ENCODE peak calls at places on chromosome 17, in six cellular contexts. C is right atrium auricular region, X is neuronal stem cell, D is cardiac muscle cell, N is heart left ventricle, V is RWPE2. E is an unnamed sample. For H3K4me1 and H3K36me3, the result is how much of the 10 kb centered on the place peaks cover.

GRCh38 chr17:58415371-58416055 is 1.8 kb downstream of the RNF43 start:
- DNase-seq in C (no peak), X (no peak), D (no peak), N (no peak), V (no peak), E (peak)

GRCh38 chr17:57097832-57098421 is 12.9 kb downstream of the AKAP1 start:
- DNase-seq in C (no peak), X (no peak), D (peak), N (peak), V (no peak), E (peak)

GRCh38 chr17:41322264-41322902 is 6.9 kb upstream of the KRTAP17-1 start:
- DNase-seq in C (no peak), X (peak), D (peak), N (no peak), V (no peak), E (no peak)

GRCh38 chr17:18975597-18975996 is 23.6 kb downstream of the SLC5A10 start:
- DNase-seq in C (no peak), X (no peak), D (no peak), N (no peak), V (no peak), E (no peak)

GRCh38 chr17:60622961-60623360 is 23.0 kb downstream of the PPM1D start:
- DNase-seq in C (no peak), X (no peak), D (no peak), N (no peak), V (no peak), E (no peak)

GRCh38 chr17:55098765-55099164 is 130.2 kb downstream of the STXBP4 start:
- DNase-seq in C (no peak), X (no peak), D (no peak), N (no peak), V (no peak), E (no peak)

GRCh38 chr17:16583781-16584180 is 14.8 kb upstream of the ZNF287 start:
- DNase-seq in C (no peak), X (no peak), D (no peak), N (no peak), V (no peak), E (no peak)

GRCh38 chr17:18157354-18157985 is 26.2 kb upstream of the ALKBH5 start:
- DNase-seq in C (no peak), X (no peak), D (no peak), N (no peak), V (no peak), E (no peak)

GRCh38 chr17:28549274-28550132 is 2.9 kb downstream of the UNC119 start:
- DNase-seq in C (no peak), X (no peak), D (no peak), N (no peak), V (no peak), E (peak)

GRCh38 chr17:38724337-38724988 is 5.7 kb upstream of the CISD3 start:
- DNase-seq in C (no peak), X (no peak), D (no peak), N (peak), V (no peak), E (peak)

GRCh38 chr17:70100983-70101382 is 26.0 kb downstream of the KCNJ16 start:
- DNase-seq in C (no peak), X (no peak), D (no peak), N (no peak), V (no peak), E (no peak)

GRCh38 chr17:15944720-15945492 is at the start of gene ADORA2B:
- DNase-seq in C (peak), X (peak), D (peak), N (peak), V (no peak), E (peak)

GRCh38 chr17:44223574-44224046 is 4.1 kb upstream of the UBTF start:
- DNase-seq in C (no peak), X (no peak), D (peak), N (peak), V (peak), E (peak)

GRCh38 chr17:307741-308507 is 44.7 kb downstream of the RPH3AL start:
- DNase-seq in C (no peak), X (no peak), D (peak), N (no peak), V (peak), E (peak)

GRCh38 chr17:38871992-38872605 is 2.2 kb downstream of the LASP1 start:
- DNase-seq in C (peak), X (no peak), D (no peak), N (no peak), V (no peak), E (no peak)

GRCh38 chr17:142102-142661 is 4.8 kb downstream of the SCGB1C2 start:
- DNase-seq in C (peak), X (no peak), D (peak), N (peak), V (peak), E (peak)

GRCh38 chr17:32152130-32152529 is 9.8 kb downstream of the RHOT1 start:
- DNase-seq in C (no peak), X (no peak), D (no peak), N (no peak), V (no peak), E (peak)

GRCh38 chr17:9053406-9053805 is 32.1 kb downstream of the NTN1 start:
- DNase-seq in C (no peak), X (no peak), D (no peak), N (no peak), V (no peak), E (no peak)

GRCh38 chr17:66272699-66273390 is 29.6 kb upstream of the PRKCA start:
- DNase-seq in C (no peak), X (no peak), D (peak), N (no peak), V (no peak), E (no peak)

GRCh38 chr17:38572665-38573365 is 32.9 kb downstream of the SRCIN1 start:
- DNase-seq in C (no peak), X (peak), D (no peak), N (no peak), V (no peak), E (no peak)

GRCh38 chr17:72460711-72461110 is 339.9 kb downstream of the SOX9 start:
- DNase-seq in C (no peak), X (no peak), D (no peak), N (no peak), V (no peak), E (no peak)

GRCh38 chr17:67441052-67441738 is 64.1 kb downstream of the PITPNC1 start:
- DNase-seq in C (no peak), X (peak), D (peak), N (no peak), V (no peak), E (no peak)

GRCh38 chr17:45108595-45109521 is 23.5 kb downstream of the PLCD3 start:
- DNase-seq in C (no peak), X (no peak), D (no peak), N (no peak), V (no peak), E (no peak)

GRCh38 chr17:45828171-45829133 is 16.2 kb upstream of the SPPL2C start:
- DNase-seq in C (no peak), X (no peak), D (no peak), N (no peak), V (no peak), E (no peak)

GRCh38 chr17:56640116-56640515 is 46.6 kb downstream of the NOG start:
- DNase-seq in C (no peak), X (no peak), D (no peak), N (no peak), V (no peak), E (no peak)

GRCh38 chr17:15406081-15406480 is 61.3 kb downstream of the CDRT4 start:
- DNase-seq in C (no peak), X (no peak), D (peak), N (no peak), V (no peak), E (no peak)

GRCh38 chr17:78779848-78780247 is 2.2 kb downstream of the CYTH1 start:
- DNase-seq in C (no peak), X (no peak), D (no peak), N (no peak), V (no peak), E (no peak)

GRCh38 chr17:48505788-48506187 is 25.0 kb downstream of the HOXB1 start:
- DNase-seq in C (no peak), X (no peak), D (peak), N (no peak), V (no peak), E (no peak)

GRCh38 chr17:35729405-35729833 is 2.0 kb upstream of the RASL10B start:
- DNase-seq in C (no peak), X (no peak), D (no peak), N (no peak), V (no peak), E (no peak)

GRCh38 chr17:79655672-79656290 is 44.9 kb upstream of the RBFOX3 start:
- DNase-seq in C (no peak), X (no peak), D (no peak), N (no peak), V (no peak), E (no peak)

GRCh38 chr17:31171711-31172110 is 76.9 kb downstream of the NF1 start:
- DNase-seq in C (no peak), X (no peak), D (no peak), N (no peak), V (no peak), E (no peak)

GRCh38 chr17:47989700-47990099 is 18.8 kb downstream of the CDK5RAP3 start:
- DNase-seq in C (no peak), X (no peak), D (no peak), N (no peak), V (no peak), E (no peak)

GRCh38 chr17:56678249-56679144 is 85.0 kb downstream of the NOG start:
- DNase-seq in C (no peak), X (peak), D (no peak), N (no peak), V (no peak), E (no peak)

GRCh38 chr17:64607862-64608565 is 54.1 kb downstream of the SMURF2 start:
- DNase-seq in C (no peak), X (no peak), D (no peak), N (no peak), V (no peak), E (no peak)

GRCh38 chr17:55038291-55038690 is 69.7 kb downstream of the STXBP4 start:
- DNase-seq in C (no peak), X (no peak), D (no peak), N (no peak), V (no peak), E (no peak)

GRCh38 chr17:66415366-66416206 is 113.2 kb downstream of the PRKCA start:
- DNase-seq in C (no peak), X (no peak), D (no peak), N (no peak), V (no peak), E (peak)

GRCh38 chr17:41308251-41308917 is 725 bp downstream of the KRTAP16-1 start:
- DNase-seq in C (no peak), X (no peak), D (no peak), N (no peak), V (no peak), E (no peak)

GRCh38 chr17:34075076-34075475 is 180.0 kb upstream of the CCL2 start:
- DNase-seq in C (no peak), X (no peak), D (no peak), N (no peak), V (no peak), E (no peak)

GRCh38 chr17:74305865-74306654 is 20.0 kb upstream of the KIF19 start:
- DNase-seq in C (no peak), X (no peak), D (no peak), N (no peak), V (no peak), E (no peak)

DNA sequence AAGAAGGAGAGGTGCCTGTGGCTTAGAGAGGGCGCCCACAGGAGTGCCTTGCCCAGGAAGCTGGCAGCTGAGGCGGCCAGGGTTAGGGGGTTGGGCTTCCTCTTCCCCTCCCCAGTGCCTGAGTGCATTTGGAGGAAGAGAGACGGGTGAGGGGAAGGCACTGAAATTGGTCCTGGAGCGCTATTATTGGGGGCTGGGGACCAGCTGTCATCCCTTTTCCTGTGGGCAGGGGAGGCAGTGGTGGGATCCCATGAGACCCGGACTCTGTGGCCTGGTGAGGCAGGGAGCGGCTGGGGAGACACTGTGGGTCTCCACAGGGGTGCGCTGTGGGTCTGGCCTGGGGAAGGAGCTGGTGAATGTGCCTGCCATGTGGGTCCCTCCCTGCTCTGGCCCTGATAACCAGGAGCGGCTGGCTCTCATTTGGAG is 259.7 kb downstream of the SEC14L1 start:
- DNase-seq in C (no peak), X (no peak), D (peak), N (peak), V (no peak), E (no peak)
- H3K4me3 ChIP-seq in C (no peak), X (no peak), D (no peak), N (peak), V (no peak), E (no peak)

GRCh38 chr17:4477286-4477791 is 21.3 kb upstream of the SPNS2 start:
- DNase-seq in C (no peak), X (no peak), D (no peak), N (no peak), V (no peak), E (no peak)
- H3K4me1 ChIP-seq in C (under half), X (under half), D (under half), N (under half), V (under half), E (under half)

GRCh38 chr17:81278831-81279230 is 16.3 kb downstream of the SLC38A10 start:
- DNase-seq in C (no peak), X (no peak), D (no peak), N (no peak), V (no peak), E (peak)
- H3K36me3 ChIP-seq in C (under half), X (under half), D (under half), N (half or more), V (half or more), E (under half)

DNA sequence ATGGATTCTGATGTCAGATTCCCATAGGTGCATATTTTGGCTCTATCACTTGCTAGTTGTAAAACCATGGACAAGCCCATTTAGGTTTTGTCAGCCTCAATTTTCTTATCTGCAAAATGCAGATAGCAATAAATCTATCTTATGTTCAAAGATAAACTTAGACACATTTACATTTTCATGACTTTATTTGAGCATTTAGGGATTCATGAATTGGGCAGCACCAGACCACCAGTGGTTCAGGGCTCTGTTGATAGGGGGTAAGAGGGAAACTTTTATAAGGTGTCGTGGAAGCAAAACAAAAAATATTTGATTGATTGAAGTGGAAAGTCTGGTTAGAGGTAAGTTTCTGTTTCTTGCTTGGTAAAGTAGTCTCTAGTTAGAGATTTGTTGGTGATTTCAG is 17.3 kb downstream of the ARHGAP44 start:
- DNase-seq in C (no peak), X (no peak), D (no peak), N (no peak), V (no peak), E (no peak)
- H3K4me3 ChIP-seq in C (no peak), X (no peak), D (no peak), N (no peak), V (no peak), E (no peak)

DNA sequence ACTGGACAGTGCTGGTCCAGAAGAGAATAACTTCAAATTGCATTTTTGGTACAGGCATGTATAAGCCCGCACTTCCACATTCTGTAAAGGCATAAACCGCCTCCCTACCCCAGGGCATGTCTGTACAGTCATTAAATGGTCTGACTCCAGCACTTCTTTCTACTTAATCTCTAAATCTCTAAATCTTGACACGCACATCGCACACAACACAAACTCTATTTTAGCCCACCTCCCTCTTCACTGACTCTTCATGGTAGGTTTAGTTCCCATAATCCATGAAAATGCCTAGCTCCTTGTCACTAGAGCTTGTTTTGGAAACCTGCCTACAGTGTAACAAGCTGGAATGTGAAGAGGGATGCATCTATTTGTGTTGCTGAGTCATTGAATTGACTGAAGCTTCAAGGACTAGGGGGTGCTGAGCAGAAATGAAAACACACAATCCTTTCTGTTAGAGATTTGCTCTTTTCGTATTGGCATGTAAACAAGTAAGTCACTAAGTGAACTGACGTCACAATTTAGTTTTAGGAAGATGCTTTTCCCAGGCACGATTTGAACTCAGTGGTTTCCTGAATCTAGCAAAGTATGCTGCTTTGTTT is 1.6 kb upstream of the DUSP14 start:
- DNase-seq in C (no peak), X (no peak), D (peak), N (no peak), V (no peak), E (no peak)
- H3K4me1 ChIP-seq in C (under half), X (under half), D (under half), N (under half), V (under half), E (under half)

DNA sequence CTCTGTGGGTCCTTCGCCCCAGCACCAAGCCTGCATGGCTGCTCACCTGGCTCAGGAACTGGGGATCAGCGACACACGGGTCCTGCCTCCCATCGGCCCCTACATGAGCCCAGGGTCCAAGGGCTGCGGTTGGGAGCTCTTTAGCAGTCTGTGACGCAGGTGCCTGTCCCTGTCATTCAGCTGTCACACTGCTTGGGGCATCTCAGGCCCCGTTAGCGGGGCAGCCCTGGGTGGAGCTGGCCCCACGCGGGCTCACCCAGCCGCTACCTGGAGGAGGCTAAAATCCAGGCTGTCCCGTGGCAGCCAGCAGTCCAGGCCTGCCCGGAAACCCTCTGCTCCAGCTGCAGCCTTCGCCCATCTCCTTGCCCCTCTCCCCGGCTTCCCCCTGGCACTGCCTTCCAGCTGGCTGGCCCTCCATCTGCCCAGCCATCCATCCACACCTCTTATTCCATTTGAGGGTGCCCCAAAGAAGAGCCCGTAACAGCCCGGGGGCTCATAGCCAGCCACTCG is 3.3 kb downstream of the GCGR start:
- DNase-seq in C (no peak), X (no peak), D (no peak), N (no peak), V (peak), E (no peak)
- H3K36me3 ChIP-seq in C (under half), X (under half), D (under half), N (under half), V (under half), E (under half)

GRCh38 chr17:1486802-1487695 is 5.4 kb downstream of the MYO1C start:
- DNase-seq in C (peak), X (peak), D (peak), N (peak), V (no peak), E (peak)
- H3K4me3 ChIP-seq in C (peak), X (peak), D (peak), N (peak), V (peak), E (peak)

GRCh38 chr17:7436556-7437368 is 1.5 kb downstream of the TMEM102 start:
- DNase-seq in C (peak), X (peak), D (peak), N (peak), V (peak), E (peak)
- H3K4me1 ChIP-seq in C (under half), X (under half), D (under half), N (under half), V (under half), E (under half)

GRCh38 chr17:50074227-50074626 is 18.3 kb downstream of the ITGA3 start:
- DNase-seq in C (no peak), X (no peak), D (no peak), N (no peak), V (no peak), E (no peak)

GRCh38 chr17:50075446-50076032 is 19.6 kb upstream of the PDK2 start:
- DNase-seq in C (no peak), X (no peak), D (no peak), N (no peak), V (no peak), E (no peak)

GRCh38 chr17:50078430-50078829 is 16.7 kb upstream of the PDK2 start:
- DNase-seq in C (no peak), X (no peak), D (no peak), N (no peak), V (no peak), E (no peak)

GRCh38 chr17:50076591-50077235 is 18.4 kb upstream of the PDK2 start:
- DNase-seq in C (no peak), X (no peak), D (no peak), N (no peak), V (no peak), E (no peak)

DNA sequence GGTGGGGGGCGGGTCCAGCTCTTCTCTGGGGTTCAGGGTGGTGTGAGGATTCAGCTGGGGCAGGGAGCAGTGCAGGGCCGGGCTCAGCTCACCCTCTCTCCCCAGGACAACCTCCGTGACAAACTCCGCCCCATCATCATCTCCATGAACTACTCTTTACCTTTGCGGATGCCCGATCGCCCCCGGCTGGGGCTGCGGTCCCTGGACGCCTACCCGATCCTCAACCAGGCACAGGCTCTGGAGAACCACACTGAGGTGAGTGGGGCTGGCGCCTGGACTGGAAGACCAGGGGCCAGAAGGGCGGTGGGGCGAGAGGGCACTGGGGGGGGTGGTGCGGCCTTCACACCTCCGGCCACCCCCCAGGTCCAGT is 18.9 kb upstream of the PDK2 start:
- DNase-seq in C (no peak), X (no peak), D (no peak), N (no peak), V (no peak), E (no peak)
- H3K36me3 ChIP-seq in C (half or more), X (under half), D (under half), N (half or more), V (half or more), E (under half)